ENCODE peak calls at places on chromosomes 16 and 17, in nine cellular contexts. U is AML-193; Z is HFFc6; J is CD4-positive, alpha-beta memory T cell; W is HEK293T; V is activated T-cell treated with anti-CD3 and anti-CD28 coated beads for 1 hour; B is Calu3; N is mucosa of descending colon; Q is fibroblast of pulmonary artery. D is an unnamed sample.

GRCh38 chr17:75006653-75007052 is 5.8 kb upstream of the MRPL58 start:
- DNase-seq in U (peak), Z (no peak), J (no peak), W (no peak), V (no peak), B (no peak), N (no peak), Q (no peak), D (peak)

GRCh38 chr16:54447606-54448440 is 161.2 kb upstream of the IRX3 start:
- DNase-seq in U (no peak), Z (peak), J (no peak), W (no peak), V (no peak), B (no peak), N (no peak), Q (peak), D (no peak)

GRCh38 chr17:48517478-48517877 is 13.3 kb downstream of the HOXB1 start:
- DNase-seq in U (no peak), Z (no peak), J (no peak), W (no peak), V (no peak), B (no peak), N (no peak), Q (no peak), D (no peak)

GRCh38 chr17:69516911-69517310 is 102.4 kb downstream of the MAP2K6 start:
- DNase-seq in U (no peak), Z (no peak), J (no peak), W (no peak), V (no peak), B (no peak), N (no peak), Q (no peak), D (no peak)

GRCh38 chr16:14448874-14449273 is 181.2 kb downstream of the PARN start:
- DNase-seq in U (no peak), Z (no peak), J (no peak), W (no peak), V (no peak), B (no peak), N (no peak), Q (no peak), D (no peak)

GRCh38 chr16:68778551-68779231 is 41.6 kb downstream of the CDH1 start:
- DNase-seq in U (no peak), Z (no peak), J (no peak), W (no peak), V (no peak), B (peak), N (no peak), Q (no peak), D (peak)

GRCh38 chr16:89583197-89583894 is 7.8 kb downstream of the CPNE7 start:
- DNase-seq in U (no peak), Z (no peak), J (no peak), W (no peak), V (no peak), B (no peak), N (peak), Q (no peak), D (no peak)

GRCh38 chr17:20077978-20078674 is 69.0 kb downstream of the SPECC1 start:
- DNase-seq in U (no peak), Z (no peak), J (no peak), W (no peak), V (no peak), B (no peak), N (no peak), Q (no peak), D (no peak)

GRCh38 chr17:21394265-21394664 is 18.1 kb downstream of the KCNJ12 start:
- DNase-seq in U (no peak), Z (peak), J (no peak), W (no peak), V (no peak), B (no peak), N (no peak), Q (no peak), D (peak)

GRCh38 chr16:17331991-17332390 is 138.8 kb downstream of the XYLT1 start:
- DNase-seq in U (no peak), Z (no peak), J (no peak), W (no peak), V (no peak), B (no peak), N (no peak), Q (no peak), D (no peak)

GRCh38 chr17:79615926-79616325 is 5.1 kb upstream of the RBFOX3 start:
- DNase-seq in U (no peak), Z (no peak), J (no peak), W (no peak), V (no peak), B (no peak), N (peak), Q (no peak), D (no peak)

GRCh38 chr16:82067042-82067809 is 32.2 kb downstream of the HSD17B2 start:
- DNase-seq in U (no peak), Z (no peak), J (no peak), W (no peak), V (no peak), B (no peak), N (no peak), Q (no peak), D (no peak)

GRCh38 chr17:62703269-62703775 is 75.9 kb downstream of the MRC2 start:
- DNase-seq in U (no peak), Z (peak), J (no peak), W (no peak), V (no peak), B (peak), N (no peak), Q (no peak), D (peak)

GRCh38 chr17:82273327-82274133 is at the start of gene CSNK1D:
- DNase-seq in U (peak), Z (peak), J (peak), W (peak), V (peak), B (peak), N (peak), Q (peak), D (peak)